ENCODE peak calls at places on chromosomes 6 and 20, in six cellular contexts. One of them, this sample, is unnamed.

GRCh38 chr6:134714679-134715078 is 235.2 kb downstream of the ALDH8A1 start:
- DNase-seq in HCT116: no peak
- DNase-seq in mesenchymal stem cell: peak; percentile 78
- DNase-seq in PC-3: peak; percentile 54
- DNase-seq in testis: peak; percentile 63
- DNase-seq in aorta: no peak
- DNase-seq in this sample: no peak

GRCh38 chr6:106752641-106753040 is 123.3 kb downstream of the QRSL1 start:
- DNase-seq in testis: no peak
- DNase-seq in HCT116: no peak
- DNase-seq in mesenchymal stem cell: no peak
- DNase-seq in aorta: no peak
- DNase-seq in PC-3: no peak
- DNase-seq in this sample: no peak

GRCh38 chr20:32664352-32665159 is 9.2 kb downstream of the C20orf203 start:
- DNase-seq in HCT116: no peak
- DNase-seq in testis: peak; percentile 49
- DNase-seq in aorta: no peak
- DNase-seq in mesenchymal stem cell: no peak
- DNase-seq in PC-3: no peak
- DNase-seq in this sample: no peak

GRCh38 chr6:30647039-30647801 is at the start of gene C6orf136:
- DNase-seq in testis: peak; percentile 77
- DNase-seq in aorta: peak; percentile 91
- DNase-seq in HCT116: peak; percentile 87
- DNase-seq in PC-3: peak; percentile 93
- DNase-seq in mesenchymal stem cell: peak; percentile 92
- DNase-seq in this sample: peak; percentile 91

GRCh38 chr20:25000268-25000801 is 7.8 kb upstream of the APMAP start:
- DNase-seq in aorta: peak; percentile 78
- DNase-seq in mesenchymal stem cell: peak; percentile 27
- DNase-seq in testis: peak; percentile 74
- DNase-seq in PC-3: peak; percentile 98
- DNase-seq in HCT116: no peak
- DNase-seq in this sample: no peak

GRCh38 chr6:64062960-64063683 is 427.5 kb downstream of the PHF3 start:
- DNase-seq in testis: no peak
- DNase-seq in mesenchymal stem cell: no peak
- DNase-seq in PC-3: peak; percentile 68
- DNase-seq in HCT116: no peak
- DNase-seq in aorta: no peak
- DNase-seq in this sample: no peak

GRCh38 chr6:158850807-158851115 is 31.6 kb upstream of the EZR start:
- DNase-seq in PC-3: peak; percentile 6
- DNase-seq in mesenchymal stem cell: no peak
- DNase-seq in testis: no peak
- DNase-seq in aorta: no peak
- DNase-seq in HCT116: no peak
- DNase-seq in this sample: no peak

GRCh38 chr6:133502451-133503259 is 261.5 kb downstream of the EYA4 start:
- DNase-seq in PC-3: peak; percentile 12
- DNase-seq in aorta: peak; percentile 76
- DNase-seq in testis: no peak
- DNase-seq in HCT116: no peak
- DNase-seq in mesenchymal stem cell: peak; percentile 64
- DNase-seq in this sample: no peak

GRCh38 chr6:146985111-146985510 is 219.1 kb upstream of the STXBP5 start:
- DNase-seq in PC-3: peak; percentile 64
- DNase-seq in mesenchymal stem cell: peak; percentile 67
- DNase-seq in HCT116: no peak
- DNase-seq in aorta: no peak
- DNase-seq in testis: no peak
- DNase-seq in this sample: no peak

GRCh38 chr6:160926281-160927276 is 65.0 kb upstream of the MAP3K4 start:
- DNase-seq in PC-3: no peak
- DNase-seq in testis: peak; percentile 24
- DNase-seq in mesenchymal stem cell: no peak
- DNase-seq in HCT116: no peak
- DNase-seq in aorta: no peak
- DNase-seq in this sample: no peak

GRCh38 chr6:54613596-54613995 is 233.0 kb upstream of the FAM83B start:
- DNase-seq in mesenchymal stem cell: no peak
- DNase-seq in testis: no peak
- DNase-seq in HCT116: no peak
- DNase-seq in PC-3: no peak
- DNase-seq in aorta: no peak
- DNase-seq in this sample: no peak

GRCh38 chr6:84618046-84618752 is 146.2 kb downstream of the TBX18 start:
- DNase-seq in HCT116: no peak
- DNase-seq in testis: no peak
- DNase-seq in mesenchymal stem cell: peak; percentile 80
- DNase-seq in aorta: no peak
- DNase-seq in PC-3: peak; percentile 81
- DNase-seq in this sample: no peak

GRCh38 chr6:63097222-63097621 is 114.0 kb upstream of the FKBP1C start:
- DNase-seq in HCT116: no peak
- DNase-seq in mesenchymal stem cell: no peak
- DNase-seq in testis: no peak
- DNase-seq in aorta: no peak
- DNase-seq in PC-3: no peak
- DNase-seq in this sample: no peak

GRCh38 chr6:106547053-106547414 is 82.3 kb downstream of the RTN4IP1 start:
- DNase-seq in HCT116: peak; percentile 49
- DNase-seq in aorta: no peak
- DNase-seq in PC-3: peak; percentile 54
- DNase-seq in testis: no peak
- DNase-seq in mesenchymal stem cell: no peak
- DNase-seq in this sample: no peak

GRCh38 chr6:35713006-35713405 is 23.8 kb upstream of the ARMC12 start:
- DNase-seq in mesenchymal stem cell: no peak
- DNase-seq in PC-3: no peak
- DNase-seq in testis: no peak
- DNase-seq in HCT116: no peak
- DNase-seq in aorta: no peak
- DNase-seq in this sample: no peak

GRCh38 chr6:83511901-83512681 is at the start of gene PRSS35:
- DNase-seq in HCT116: peak; percentile 32
- DNase-seq in PC-3: peak; percentile 44
- DNase-seq in testis: peak; percentile 68
- DNase-seq in mesenchymal stem cell: peak; percentile 69
- DNase-seq in aorta: peak; percentile 88
- DNase-seq in this sample: no peak

GRCh38 chr6:16505711-16506362 is 255.4 kb downstream of the ATXN1 start:
- DNase-seq in testis: no peak
- DNase-seq in aorta: no peak
- DNase-seq in PC-3: peak; percentile 35
- DNase-seq in mesenchymal stem cell: peak; percentile 33
- DNase-seq in HCT116: no peak
- DNase-seq in this sample: no peak

GRCh38 chr20:22700387-22700786 is 116.0 kb upstream of the FOXA2 start:
- DNase-seq in PC-3: peak; percentile 14
- DNase-seq in testis: no peak
- DNase-seq in aorta: no peak
- DNase-seq in HCT116: no peak
- DNase-seq in mesenchymal stem cell: no peak
- DNase-seq in this sample: no peak

GRCh38 chr6:79170915-79171314 is 63.6 kb downstream of the HMGN3 start:
- DNase-seq in aorta: no peak
- DNase-seq in HCT116: no peak
- DNase-seq in testis: no peak
- DNase-seq in PC-3: peak; percentile 76
- DNase-seq in mesenchymal stem cell: no peak
- DNase-seq in this sample: no peak

DNA sequence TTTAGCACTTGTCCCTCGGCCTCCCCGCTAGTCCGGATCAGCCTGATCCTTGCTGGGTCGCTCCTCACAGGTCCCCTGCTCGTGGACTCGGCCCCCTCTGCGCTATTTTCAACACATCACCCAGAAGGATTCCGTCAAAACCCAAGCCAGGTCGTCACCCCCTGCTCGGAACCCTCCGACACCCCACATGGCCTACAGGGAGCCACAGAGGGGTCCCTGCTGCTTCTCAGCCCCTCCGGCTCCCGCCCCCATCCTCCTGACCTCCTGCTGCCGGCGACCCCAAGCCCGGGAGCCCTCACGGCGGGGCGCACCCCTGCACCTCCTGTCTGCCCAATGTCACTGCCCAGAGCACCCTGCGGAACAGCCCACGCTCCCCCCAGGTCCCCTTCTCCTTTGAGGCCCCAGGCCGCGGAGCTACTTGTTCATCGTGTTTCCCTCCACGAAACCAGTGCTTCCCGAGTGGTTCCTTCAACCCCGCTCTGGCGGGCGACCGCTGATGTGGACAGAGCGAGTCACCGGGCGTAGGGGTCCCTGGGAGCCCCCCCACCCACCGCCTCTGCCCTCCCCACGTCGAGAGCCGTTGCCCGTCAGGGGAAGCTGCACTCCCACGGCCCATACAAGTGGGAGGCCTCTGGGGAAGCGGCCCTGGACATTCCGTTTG is 638 bp upstream of the MYL9 start:
- DNase-seq in testis: no peak
- DNase-seq in aorta: peak; percentile 82
- DNase-seq in PC-3: no peak
- DNase-seq in HCT116: no peak
- DNase-seq in mesenchymal stem cell: no peak
- DNase-seq in this sample: no peak
- H3K27ac ChIP-seq in testis: peak overlapping the region; percentile 99
- H3K27ac ChIP-seq in aorta: peak overlapping the region; percentile 98
- H3K27ac ChIP-seq in PC-3: no peak overlapping the region
- H3K27ac ChIP-seq in HCT116: peak overlapping the region; percentile 87
- H3K27ac ChIP-seq in mesenchymal stem cell: peak overlapping the region; percentile 44
- H3K27ac ChIP-seq in this sample: no peak overlapping the region

GRCh38 chr6:1627884-1628550 is 18.3 kb downstream of the FOXC1 start:
- DNase-seq in aorta: no peak
- DNase-seq in HCT116: no peak
- DNase-seq in mesenchymal stem cell: no peak
- DNase-seq in PC-3: no peak
- DNase-seq in testis: no peak
- DNase-seq in this sample: no peak

GRCh38 chr6:1630771-1631217 is 21.1 kb downstream of the FOXC1 start:
- DNase-seq in mesenchymal stem cell: no peak
- DNase-seq in HCT116: peak; percentile 75
- DNase-seq in testis: no peak
- DNase-seq in PC-3: no peak
- DNase-seq in aorta: no peak
- DNase-seq in this sample: no peak

GRCh38 chr6:1630212-1630770 is 20.6 kb downstream of the FOXC1 start:
- DNase-seq in PC-3: no peak
- DNase-seq in mesenchymal stem cell: no peak
- DNase-seq in testis: no peak
- DNase-seq in HCT116: no peak
- DNase-seq in aorta: no peak
- DNase-seq in this sample: no peak

GRCh38 chr6:1631251-1631650 is 21.5 kb downstream of the FOXC1 start:
- DNase-seq in aorta: no peak
- DNase-seq in HCT116: peak; percentile 31
- DNase-seq in testis: no peak
- DNase-seq in mesenchymal stem cell: no peak
- DNase-seq in PC-3: no peak
- DNase-seq in this sample: no peak

DNA sequence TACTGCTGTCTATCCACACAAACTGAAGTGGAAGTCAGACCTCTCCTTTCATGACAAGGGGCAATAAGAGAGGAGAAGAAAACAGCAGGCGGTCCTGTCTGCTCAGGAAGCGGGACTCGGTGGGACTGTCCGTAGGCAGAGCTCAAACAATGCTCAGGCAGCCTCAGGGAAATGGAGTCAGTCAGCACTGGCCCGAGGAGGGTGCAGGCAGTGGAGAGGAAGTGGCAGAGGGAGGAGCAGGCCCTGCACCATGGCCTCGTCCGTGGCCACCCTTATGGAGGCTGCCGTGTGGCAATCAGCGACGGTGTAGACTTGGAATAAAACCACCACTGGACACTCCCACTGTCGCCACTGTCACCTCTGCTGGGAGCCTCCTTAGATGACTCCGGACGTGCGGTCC is 19.6 kb downstream of the FOXC1 start:
- DNase-seq in PC-3: no peak
- DNase-seq in testis: no peak
- DNase-seq in aorta: no peak
- DNase-seq in mesenchymal stem cell: no peak
- DNase-seq in HCT116: no peak
- DNase-seq in this sample: no peak
- H3K9me3 ChIP-seq in PC-3: no peaks in the 10 kb centered on the region
- H3K9me3 ChIP-seq in testis: no peaks in the 10 kb centered on the region
- H3K9me3 ChIP-seq in aorta: no peaks in the 10 kb centered on the region
- H3K9me3 ChIP-seq in mesenchymal stem cell: no peaks in the 10 kb centered on the region
- H3K9me3 ChIP-seq in HCT116: no peaks in the 10 kb centered on the region
- H3K9me3 ChIP-seq in this sample: no peaks in the 10 kb centered on the region

DNA sequence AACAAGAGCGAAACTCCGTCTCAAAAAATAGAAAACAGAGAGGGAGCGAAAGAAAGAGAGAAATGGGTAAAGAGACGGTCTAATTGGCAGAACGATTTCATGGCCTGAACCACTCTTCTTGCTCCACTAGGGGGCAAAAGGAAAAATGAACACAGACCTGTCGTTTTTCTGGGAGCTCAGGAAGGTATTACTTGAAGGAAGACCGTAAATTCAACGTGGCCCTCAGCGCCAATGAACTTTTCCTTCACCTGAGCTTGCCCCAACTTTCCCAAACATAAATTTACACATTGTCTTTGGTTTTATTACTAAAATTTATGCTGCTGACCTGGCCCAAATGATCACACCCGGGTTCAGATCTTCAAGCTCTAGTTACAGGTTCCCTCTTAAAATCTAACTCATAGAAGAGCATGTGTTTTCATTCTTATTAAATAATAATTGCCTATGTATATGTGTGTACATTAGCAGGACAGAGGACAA is 67.3 kb downstream of the ATP9A start:
- DNase-seq in PC-3: peak; percentile 92
- DNase-seq in mesenchymal stem cell: peak; percentile 65
- DNase-seq in aorta: no peak
- DNase-seq in testis: peak; percentile 42
- DNase-seq in HCT116: peak; percentile 35
- DNase-seq in this sample: no peak
- H3K4me1 ChIP-seq in PC-3: peaks cover 33% of the 10 kb centered on the region
- H3K4me1 ChIP-seq in mesenchymal stem cell: peaks cover 8% of the 10 kb centered on the region
- H3K4me1 ChIP-seq in aorta: no peaks in the 10 kb centered on the region
- H3K4me1 ChIP-seq in testis: peaks cover 49% of the 10 kb centered on the region
- H3K4me1 ChIP-seq in HCT116: peaks cover 5% of the 10 kb centered on the region
- H3K4me1 ChIP-seq in this sample: no peaks in the 10 kb centered on the region

DNA sequence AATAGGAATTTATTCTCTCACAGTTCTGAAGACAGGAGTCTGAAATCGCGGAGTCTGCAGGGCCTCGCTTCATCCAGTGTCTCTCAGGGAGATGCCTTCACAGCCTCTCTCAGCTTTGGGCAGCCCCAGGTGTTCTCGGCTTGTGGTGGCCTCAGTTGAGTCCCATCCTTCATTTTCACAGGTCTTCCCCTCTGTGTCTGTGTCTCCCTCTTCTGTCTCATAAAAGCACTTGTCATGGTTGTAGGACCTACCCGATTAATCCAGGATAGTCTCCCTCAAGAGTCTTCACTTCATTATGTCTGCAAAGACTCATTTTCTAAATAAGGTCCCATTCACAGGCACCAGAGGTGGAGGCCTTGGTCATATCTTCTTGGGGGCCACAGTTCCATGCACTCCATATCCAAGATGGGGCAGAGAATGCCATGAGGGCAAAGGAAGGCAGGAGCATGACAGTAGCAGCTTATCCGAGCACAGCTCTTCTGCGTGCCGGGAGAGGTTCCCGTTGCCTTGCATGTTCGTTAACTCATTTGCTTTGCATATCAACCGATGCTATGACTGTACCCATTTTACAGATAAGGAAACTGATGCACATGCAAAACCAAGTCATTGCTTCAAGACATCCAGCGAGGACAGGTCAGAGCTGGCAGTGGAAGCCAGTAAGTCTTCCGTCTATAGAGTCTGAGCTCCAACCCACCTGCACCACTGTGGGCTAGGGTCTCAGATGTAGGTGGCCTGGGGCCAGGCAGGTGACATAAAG is 363.8 kb upstream of the SULF2 start:
- DNase-seq in HCT116: no peak
- DNase-seq in aorta: no peak
- DNase-seq in testis: no peak
- DNase-seq in PC-3: no peak
- DNase-seq in mesenchymal stem cell: no peak
- DNase-seq in this sample: no peak
- H3K27ac ChIP-seq in HCT116: no peak overlapping the region
- H3K27ac ChIP-seq in aorta: no peak overlapping the region
- H3K27ac ChIP-seq in testis: no peak overlapping the region
- H3K27ac ChIP-seq in PC-3: no peak overlapping the region
- H3K27ac ChIP-seq in mesenchymal stem cell: no peak overlapping the region
- H3K27ac ChIP-seq in this sample: no peak overlapping the region